ENCODE peak calls at places on chromosome 16, in four cellular contexts. One of them, this sample, is unnamed.

GRCh38 chr16:55506083-55506482 is 2.8 kb upstream of the LPCAT2 start:
- DNase-seq in testis: no peak
- DNase-seq in HCT116: no peak
- DNase-seq in stomach: no peak
- DNase-seq in this sample: no peak

GRCh38 chr16:18799500-18799899 is 1.8 kb downstream of the ARL6IP1 start:
- DNase-seq in testis: no peak
- DNase-seq in HCT116: no peak
- DNase-seq in stomach: no peak
- DNase-seq in this sample: no peak

GRCh38 chr16:55502801-55503366 is 6.0 kb upstream of the LPCAT2 start:
- DNase-seq in testis: peak; percentile 96
- DNase-seq in HCT116: peak; percentile 40
- DNase-seq in stomach: peak; percentile 97
- DNase-seq in this sample: peak; percentile 97

GRCh38 chr16:87297918-87298631 is 19.1 kb downstream of the C16orf95 start:
- DNase-seq in testis: peak; percentile 38
- DNase-seq in HCT116: no peak
- DNase-seq in stomach: no peak
- DNase-seq in this sample: no peak

GRCh38 chr16:68707341-68708152 is 29.5 kb upstream of the CDH1 start:
- DNase-seq in testis: peak; percentile 28
- DNase-seq in HCT116: peak; percentile 64
- DNase-seq in stomach: peak; percentile 86
- DNase-seq in this sample: no peak

GRCh38 chr16:1208239-1208830 is 16.7 kb downstream of the TPSG1 start:
- DNase-seq in testis: no peak
- DNase-seq in HCT116: no peak
- DNase-seq in stomach: no peak
- DNase-seq in this sample: no peak

GRCh38 chr16:50263060-50263909 is 3.1 kb upstream of the ADCY7 start:
- DNase-seq in testis: no peak
- DNase-seq in HCT116: no peak
- DNase-seq in stomach: no peak
- DNase-seq in this sample: no peak

GRCh38 chr16:48862087-48862532 is 252.1 kb upstream of the N4BP1 start:
- DNase-seq in testis: no peak
- DNase-seq in HCT116: peak; percentile 7
- DNase-seq in stomach: no peak
- DNase-seq in this sample: peak; percentile 16

GRCh38 chr16:35911899-35912298 is 2452.5 kb downstream of the TP53TG3F start:
- DNase-seq in testis: no peak
- DNase-seq in HCT116: no peak
- DNase-seq in stomach: no peak
- DNase-seq in this sample: no peak

GRCh38 chr16:86631441-86631840 is 53.1 kb downstream of the FOXL1 start:
- DNase-seq in testis: no peak
- DNase-seq in HCT116: no peak
- DNase-seq in stomach: no peak
- DNase-seq in this sample: no peak

GRCh38 chr16:8568231-8568617 is 22.1 kb downstream of the TMEM114 start:
- DNase-seq in testis: no peak
- DNase-seq in HCT116: no peak
- DNase-seq in stomach: no peak
- DNase-seq in this sample: no peak

GRCh38 chr16:67774457-67774853 is 31.9 kb downstream of the RANBP10 start:
- DNase-seq in testis: no peak
- DNase-seq in HCT116: no peak
- DNase-seq in stomach: no peak
- DNase-seq in this sample: no peak

GRCh38 chr16:81163671-81164070 is 67.5 kb upstream of the GCSH start:
- DNase-seq in testis: no peak
- DNase-seq in HCT116: no peak
- DNase-seq in stomach: no peak
- DNase-seq in this sample: no peak

GRCh38 chr16:56869513-56870270 is 4.7 kb downstream of the SLC12A3 start:
- DNase-seq in testis: no peak
- DNase-seq in HCT116: peak; percentile 34
- DNase-seq in stomach: no peak
- DNase-seq in this sample: no peak

GRCh38 chr16:11676799-11677198 is 8.5 kb downstream of the SNN start:
- DNase-seq in testis: no peak
- DNase-seq in HCT116: no peak
- DNase-seq in stomach: no peak
- DNase-seq in this sample: no peak

GRCh38 chr16:74321356-74321755 is 24.7 kb downstream of the PSMD7 start:
- DNase-seq in testis: no peak
- DNase-seq in HCT116: no peak
- DNase-seq in stomach: peak; percentile 28
- DNase-seq in this sample: no peak

GRCh38 chr16:10314811-10315210 is 71.0 kb upstream of the ATF7IP2 start:
- DNase-seq in testis: no peak
- DNase-seq in HCT116: no peak
- DNase-seq in stomach: no peak
- DNase-seq in this sample: no peak

GRCh38 chr16:1159973-1160772 is 7.3 kb downstream of the CACNA1H start:
- DNase-seq in testis: peak; percentile 78
- DNase-seq in HCT116: no peak
- DNase-seq in stomach: no peak
- DNase-seq in this sample: peak; percentile 88

GRCh38 chr16:86384980-86385379 is 125.3 kb upstream of the FOXF1 start:
- DNase-seq in testis: no peak
- DNase-seq in HCT116: no peak
- DNase-seq in stomach: no peak
- DNase-seq in this sample: no peak

GRCh38 chr16:23590181-23590580 is 5.9 kb downstream of the NDUFAB1 start:
- DNase-seq in testis: no peak
- DNase-seq in HCT116: no peak
- DNase-seq in stomach: no peak
- DNase-seq in this sample: no peak

GRCh38 chr16:23597003-23597756 is 1.1 kb upstream of the NDUFAB1 start:
- DNase-seq in testis: peak; percentile 89
- DNase-seq in HCT116: peak; percentile 50
- DNase-seq in stomach: no peak
- DNase-seq in this sample: no peak

GRCh38 chr16:23595246-23595950 is 718 bp downstream of the NDUFAB1 start:
- DNase-seq in testis: no peak
- DNase-seq in HCT116: no peak
- DNase-seq in stomach: no peak
- DNase-seq in this sample: no peak

GRCh38 chr16:23594186-23594585 is 1.9 kb downstream of the NDUFAB1 start:
- DNase-seq in testis: no peak
- DNase-seq in HCT116: no peak
- DNase-seq in stomach: no peak
- DNase-seq in this sample: no peak

GRCh38 chr16:23595951-23596720 is at the start of gene NDUFAB1:
- DNase-seq in testis: peak; percentile 95
- DNase-seq in HCT116: peak; percentile 67
- DNase-seq in stomach: peak; percentile 92
- DNase-seq in this sample: peak; percentile 80
- TF ChIP-seq POLR2A in testis: no peak
- TF ChIP-seq POLR2A in HCT116: peak; percentile 55
- TF ChIP-seq POLR2A in stomach: no peak
- TF ChIP-seq POLR2A in this sample: no peak

DNA sequence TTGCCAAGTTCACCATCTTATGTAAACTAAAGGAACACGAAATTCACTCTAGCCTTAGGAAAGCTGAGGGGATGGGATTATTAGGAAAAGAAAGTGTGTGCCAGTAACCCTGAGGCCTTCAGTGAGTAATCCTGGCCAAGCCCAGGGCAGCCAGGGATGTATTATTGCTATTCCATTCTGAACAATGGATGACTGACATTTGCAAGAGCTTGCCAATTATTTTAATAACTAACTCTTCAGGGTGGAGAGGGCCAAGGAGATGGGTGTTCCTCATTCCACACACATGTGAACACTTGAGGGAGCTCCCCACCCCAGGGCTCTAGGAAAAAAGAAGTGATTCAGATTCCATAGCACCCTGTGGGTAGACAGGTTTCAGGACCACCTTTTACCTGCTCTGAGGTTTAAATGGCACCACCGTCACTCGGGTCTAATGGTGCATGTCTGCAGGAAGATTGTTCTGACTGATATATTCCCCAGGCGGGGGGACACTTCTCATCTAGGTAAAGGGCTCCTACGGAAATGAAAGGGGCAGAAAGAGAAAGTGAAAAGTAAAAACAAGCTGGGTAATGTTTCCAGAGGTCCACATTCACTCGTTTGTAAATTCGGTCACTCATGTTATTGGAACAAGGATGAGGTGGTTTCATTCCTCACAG is 41.5 kb downstream of the TK2 start:
- DNase-seq in testis: no peak
- DNase-seq in HCT116: no peak
- DNase-seq in stomach: peak; percentile 37
- DNase-seq in this sample: peak; percentile 1
- TF ChIP-seq CTCF in testis: no peak
- TF ChIP-seq CTCF in HCT116: no peak
- TF ChIP-seq CTCF in stomach: no peak
- TF ChIP-seq CTCF in this sample: no peak

GRCh38 chr16:30958164-30959083 is 870 bp downstream of the SETD1A start:
- DNase-seq in testis: peak; percentile 67
- DNase-seq in HCT116: peak; percentile 35
- DNase-seq in stomach: peak; percentile 56
- DNase-seq in this sample: peak; percentile 65
- TF ChIP-seq POLR2A in testis: no peak
- TF ChIP-seq POLR2A in HCT116: no peak
- TF ChIP-seq POLR2A in stomach: no peak
- TF ChIP-seq POLR2A in this sample: no peak

DNA sequence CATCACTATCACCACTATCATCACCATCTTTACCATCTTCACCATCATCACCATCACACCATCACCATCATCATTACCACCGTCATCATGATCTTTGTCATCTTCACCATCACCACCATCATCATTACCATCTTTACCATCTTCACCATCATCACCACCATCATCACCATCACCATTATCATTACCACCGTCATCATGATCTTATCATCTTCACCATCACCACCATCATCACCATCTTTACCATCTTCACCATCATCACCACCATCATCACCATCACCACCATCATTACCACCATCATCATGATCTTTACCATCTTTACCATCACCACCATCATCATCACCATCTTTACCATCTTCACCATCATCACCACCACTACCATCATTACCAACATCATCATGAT is 10.2 kb upstream of the ZNF469 start:
- DNase-seq in testis: no peak
- DNase-seq in HCT116: no peak
- DNase-seq in stomach: no peak
- DNase-seq in this sample: no peak
- TF ChIP-seq CTCF in testis: no peak
- TF ChIP-seq CTCF in HCT116: no peak
- TF ChIP-seq CTCF in stomach: no peak
- TF ChIP-seq CTCF in this sample: no peak

DNA sequence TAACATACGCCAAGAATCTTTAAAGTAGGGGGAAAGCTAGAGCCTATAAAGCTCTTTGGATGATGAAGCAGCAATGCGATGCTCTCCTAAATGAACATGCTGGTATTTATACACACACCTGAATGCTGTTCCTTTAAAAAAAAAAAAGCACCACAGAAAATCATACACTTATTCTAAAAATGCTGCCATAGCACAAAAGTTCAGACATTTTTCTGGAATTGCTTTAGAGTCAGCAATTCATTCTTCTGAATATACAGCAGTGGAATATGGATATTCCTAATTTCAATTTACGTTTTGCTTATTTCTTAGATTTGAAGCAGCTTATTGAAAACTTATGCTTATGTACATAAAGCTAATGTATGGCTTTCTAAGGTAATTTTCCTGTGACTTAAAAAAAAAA is 3.1 kb downstream of the CSNK2A2 start:
- DNase-seq in testis: no peak
- DNase-seq in HCT116: no peak
- DNase-seq in stomach: no peak
- DNase-seq in this sample: no peak
- TF ChIP-seq POLR2A in testis: no peak
- TF ChIP-seq POLR2A in HCT116: no peak
- TF ChIP-seq POLR2A in stomach: no peak
- TF ChIP-seq POLR2A in this sample: no peak

DNA sequence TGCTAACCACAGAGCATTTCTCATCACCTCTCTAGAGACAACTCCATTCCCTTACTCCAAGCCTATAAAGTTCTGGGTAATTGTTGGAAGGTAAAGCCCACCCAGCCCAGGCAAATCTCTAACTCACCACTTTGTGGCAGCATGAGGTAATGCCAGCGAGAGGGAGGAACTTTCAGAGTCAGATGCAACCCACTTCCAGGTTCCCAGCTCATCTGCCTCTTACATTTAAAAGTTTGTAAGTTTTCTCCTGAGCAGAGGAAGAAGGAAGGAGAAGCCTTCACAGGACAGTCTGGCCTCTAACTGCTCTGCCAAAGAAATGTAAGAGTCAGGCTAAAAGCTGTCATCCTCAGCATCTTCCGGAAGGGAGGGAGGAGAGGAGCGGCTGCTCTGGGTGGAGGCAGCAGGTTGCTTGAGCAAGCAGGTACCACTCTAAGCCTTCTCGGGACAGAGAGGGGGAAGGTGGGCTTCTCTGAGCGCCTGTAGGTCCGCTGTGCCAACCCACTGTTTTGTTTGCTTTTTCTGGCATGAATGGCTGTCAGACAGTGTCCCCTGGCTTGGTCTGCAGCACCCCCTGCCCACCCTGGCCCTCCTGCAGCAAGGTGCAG is 1.0 kb downstream of the ZNF319 start:
- DNase-seq in testis: no peak
- DNase-seq in HCT116: no peak
- DNase-seq in stomach: no peak
- DNase-seq in this sample: no peak
- TF ChIP-seq CTCF in testis: no peak
- TF ChIP-seq CTCF in HCT116: no peak
- TF ChIP-seq CTCF in stomach: no peak
- TF ChIP-seq CTCF in this sample: no peak

GRCh38 chr16:28876016-28876659 is 2.1 kb upstream of the ATP2A1 start:
- DNase-seq in testis: no peak
- DNase-seq in HCT116: no peak
- DNase-seq in stomach: no peak
- DNase-seq in this sample: no peak
- TF ChIP-seq POLR2A in testis: no peak
- TF ChIP-seq POLR2A in HCT116: no peak
- TF ChIP-seq POLR2A in stomach: no peak
- TF ChIP-seq POLR2A in this sample: no peak

GRCh38 chr16:4339909-4340308 is 11.2 kb downstream of the PAM16 start:
- DNase-seq in testis: no peak
- DNase-seq in HCT116: no peak
- DNase-seq in stomach: peak; percentile 46
- DNase-seq in this sample: peak; percentile 65
- TF ChIP-seq CTCF in testis: no peak
- TF ChIP-seq CTCF in HCT116: no peak
- TF ChIP-seq CTCF in stomach: no peak
- TF ChIP-seq CTCF in this sample: peak; percentile 11

GRCh38 chr16:84874004-84874435 is 54.2 kb downstream of the CRISPLD2 start:
- DNase-seq in testis: no peak
- DNase-seq in HCT116: no peak
- DNase-seq in stomach: no peak
- DNase-seq in this sample: no peak
- TF ChIP-seq POLR2A in testis: no peak
- TF ChIP-seq POLR2A in HCT116: no peak
- TF ChIP-seq POLR2A in stomach: no peak
- TF ChIP-seq POLR2A in this sample: no peak

This sample was measured in uterus.